ENCODE peak calls at places on chromosome 7, in eight cellular contexts. E is ovary, M is DMS 273 treated with DMSO at 0.1 percent for 48 hours, G is activated T-cell treated with anti-CD3 and anti-CD28 coated beads for 4 hours, Q is RWPE1, B is aorta, C is fibroblast of the aortic adventitia, L is body of pancreas. W is an unnamed sample.

GRCh38 chr7:78175744-78176143 is 377.2 kb downstream of the PHTF2 start:
- DNase-seq in E (no peak), M (no peak), G (no peak), Q (no peak), B (no peak), C (no peak), L (no peak), W (no peak)

GRCh38 chr7:105257338-105257737 is 131.4 kb downstream of the SRPK2 start:
- DNase-seq in E (no peak), M (peak), G (no peak), Q (no peak), B (no peak), C (no peak), L (no peak), W (no peak)

GRCh38 chr7:55085511-55086412 is 66.9 kb downstream of the EGFR start:
- DNase-seq in E (no peak), M (no peak), G (no peak), Q (no peak), B (no peak), C (no peak), L (no peak), W (no peak)

GRCh38 chr7:150357277-150357676 is 11.3 kb upstream of the REPIN1 start:
- DNase-seq in E (no peak), M (peak), G (peak), Q (no peak), B (no peak), C (no peak), L (no peak), W (no peak)

GRCh38 chr7:8833355-8833754 is 399.9 kb downstream of the NXPH1 start:
- DNase-seq in E (no peak), M (no peak), G (no peak), Q (no peak), B (no peak), C (no peak), L (no peak), W (no peak)

GRCh38 chr7:98772242-98772603 is 97.6 kb downstream of the TMEM130 start:
- DNase-seq in E (no peak), M (no peak), G (no peak), Q (no peak), B (no peak), C (no peak), L (no peak), W (no peak)

GRCh38 chr7:55476071-55476803 is 96.1 kb downstream of the VOPP1 start:
- DNase-seq in E (no peak), M (no peak), G (no peak), Q (no peak), B (peak), C (peak), L (no peak), W (no peak)

GRCh38 chr7:30926323-30926722 is 14.7 kb downstream of the AQP1 start:
- DNase-seq in E (peak), M (no peak), G (no peak), Q (no peak), B (no peak), C (no peak), L (peak), W (no peak)

GRCh38 chr7:114835861-114836260 is 86.0 kb upstream of the MDFIC start:
- DNase-seq in E (no peak), M (no peak), G (no peak), Q (no peak), B (no peak), C (no peak), L (no peak), W (no peak)

W was measured in right lobe of liver.